ENCODE peak calls at places on chromosomes 16 and 17, in seven cellular contexts. U is RWPE1, C is tibial artery, Q is ELR, N is suprapubic skin, K is H7, B is frontal cortex. Y is an unnamed sample.

GRCh38 chr16:69711115-69711740 is 15.1 kb downstream of the NQO1 start:
- DNase-seq in U (peak; percentile 92), C (no peak), Q (peak; percentile 81), N (peak; percentile 64), K (no peak), B (no peak), Y (no peak)

GRCh38 chr17:78823282-78824046 is 17.1 kb downstream of the USP36 start:
- DNase-seq in U (no peak), C (no peak), Q (peak; percentile 58), N (no peak), K (no peak), B (no peak), Y (no peak)

GRCh38 chr17:20114466-20114865 is 105.3 kb downstream of the SPECC1 start:
- DNase-seq in U (no peak), C (no peak), Q (peak; percentile 36), N (no peak), K (no peak), B (no peak), Y (no peak)

GRCh38 chr16:9134306-9134705 is 42.9 kb downstream of the HAPSTR1 start:
- DNase-seq in U (no peak), C (no peak), Q (no peak), N (peak; percentile 21), K (no peak), B (no peak), Y (peak; percentile 28)

GRCh38 chr16:14219983-14220382 is 148.9 kb downstream of the MRTFB start:
- DNase-seq in U (no peak), C (no peak), Q (no peak), N (no peak), K (no peak), B (no peak), Y (no peak)

GRCh38 chr16:18059089-18059488 is 277.4 kb downstream of the NPIPA8 start:
- DNase-seq in U (no peak), C (no peak), Q (no peak), N (no peak), K (no peak), B (no peak), Y (no peak)

GRCh38 chr16:4245400-4245799 is 3.5 kb upstream of the SRL start:
- DNase-seq in U (no peak), C (no peak), Q (no peak), N (no peak), K (no peak), B (no peak), Y (no peak)

GRCh38 chr17:31680126-31680525 is 178.9 kb downstream of the COPRS start:
- DNase-seq in U (no peak), C (no peak), Q (no peak), N (no peak), K (no peak), B (no peak), Y (no peak)

GRCh38 chr16:88405325-88406060 is 22.7 kb downstream of the ZNF469 start:
- DNase-seq in U (no peak), C (peak; percentile 46), Q (no peak), N (no peak), K (no peak), B (no peak), Y (no peak)

GRCh38 chr17:32150358-32150757 is 8.1 kb downstream of the RHOT1 start:
- DNase-seq in U (no peak), C (no peak), Q (no peak), N (no peak), K (no peak), B (no peak), Y (no peak)

GRCh38 chr16:2082171-2082982 is 34.6 kb downstream of the TSC2 start:
- DNase-seq in U (peak; percentile 64), C (no peak), Q (no peak), N (no peak), K (peak; percentile 78), B (no peak), Y (no peak)

GRCh38 chr16:17224859-17225258 is 245.9 kb downstream of the XYLT1 start:
- DNase-seq in U (no peak), C (peak; percentile 72), Q (no peak), N (no peak), K (no peak), B (no peak), Y (peak; percentile 71)

GRCh38 chr17:8753976-8754440 is 4.3 kb downstream of the SPDYE4 start:
- DNase-seq in U (peak; percentile 25), C (no peak), Q (peak; percentile 47), N (no peak), K (peak; percentile 67), B (no peak), Y (no peak)

GRCh38 chr16:70553175-70553574 is 29.6 kb downstream of the SF3B3 start:
- DNase-seq in U (no peak), C (no peak), Q (peak; percentile 66), N (no peak), K (no peak), B (no peak), Y (no peak)

GRCh38 chr16:89383095-89384003 is 107.0 kb downstream of the ANKRD11 start:
- DNase-seq in U (peak; percentile 77), C (no peak), Q (peak; percentile 81), N (no peak), K (peak; percentile 83), B (no peak), Y (no peak)

GRCh38 chr16:50674831-50675230 is 6.3 kb downstream of the SNX20 start:
- DNase-seq in U (no peak), C (no peak), Q (no peak), N (no peak), K (no peak), B (no peak), Y (no peak)

GRCh38 chr17:65531508-65532431 is 29.7 kb downstream of the AXIN2 start:
- DNase-seq in U (no peak), C (peak; percentile 51), Q (no peak), N (peak; percentile 78), K (peak; percentile 81), B (no peak), Y (no peak)

GRCh38 chr17:78268960-78269892 is 37.8 kb downstream of the TMEM235 start:
- DNase-seq in U (no peak), C (no peak), Q (no peak), N (no peak), K (peak; percentile 85), B (no peak), Y (peak; percentile 58)

GRCh38 chr17:41521574-41522261 is 3.0 kb upstream of the KRT15 start:
- DNase-seq in U (peak; percentile 77), C (no peak), Q (peak; percentile 97), N (no peak), K (peak; percentile 83), B (no peak), Y (no peak)

GRCh38 chr17:77164483-77165030 is 23.8 kb downstream of the SEC14L1 start:
- DNase-seq in U (no peak), C (no peak), Q (peak; percentile 26), N (no peak), K (no peak), B (no peak), Y (no peak)

GRCh38 chr16:21277927-21278706 is at the start of gene CRYM:
- DNase-seq in U (peak; percentile 55), C (peak; percentile 43), Q (peak; percentile 45), N (no peak), K (peak; percentile 93), B (peak; percentile 61), Y (peak; percentile 73)

GRCh38 chr16:317583-317982 is 34.6 kb downstream of the PDIA2 start:
- DNase-seq in U (no peak), C (no peak), Q (no peak), N (no peak), K (no peak), B (no peak), Y (no peak)

GRCh38 chr17:45231481-45232116 is 9.9 kb downstream of the FMNL1 start:
- DNase-seq in U (no peak), C (no peak), Q (peak; percentile 58), N (no peak), K (peak; percentile 95), B (no peak), Y (no peak)

GRCh38 chr17:69898606-69899005 is 176.4 kb upstream of the KCNJ16 start:
- DNase-seq in U (no peak), C (no peak), Q (no peak), N (no peak), K (no peak), B (no peak), Y (no peak)

GRCh38 chr17:82957469-82957795 is 117.6 kb upstream of the ZNF750 start:
- DNase-seq in U (no peak), C (no peak), Q (no peak), N (no peak), K (no peak), B (no peak), Y (no peak)

GRCh38 chr16:17432902-17433576 is 37.7 kb downstream of the XYLT1 start:
- DNase-seq in U (no peak), C (no peak), Q (no peak), N (no peak), K (no peak), B (no peak), Y (no peak)

GRCh38 chr16:69831212-69832123 is 69.3 kb downstream of the WWP2 start:
- DNase-seq in U (no peak), C (no peak), Q (peak; percentile 25), N (no peak), K (no peak), B (no peak), Y (peak; percentile 38)

GRCh38 chr17:48192321-48192731 is 84.8 kb downstream of the SNX11 start:
- DNase-seq in U (no peak), C (no peak), Q (peak; percentile 49), N (no peak), K (peak; percentile 43), B (no peak), Y (no peak)

GRCh38 chr17:29585080-29585751 is 4.2 kb downstream of the GIT1 start:
- DNase-seq in U (no peak), C (no peak), Q (peak; percentile 53), N (no peak), K (peak; percentile 79), B (no peak), Y (no peak)

GRCh38 chr17:61209524-61209923 is 190.1 kb upstream of the TBX2 start:
- DNase-seq in U (no peak), C (no peak), Q (no peak), N (no peak), K (no peak), B (no peak), Y (no peak)

GRCh38 chr16:53745126-53745525 is 41.2 kb downstream of the FTO start:
- DNase-seq in U (peak; percentile 27), C (no peak), Q (peak; percentile 65), N (no peak), K (no peak), B (no peak), Y (no peak)

GRCh38 chr16:23072084-23072599 is 77.1 kb downstream of the USP31 start:
- DNase-seq in U (peak; percentile 73), C (peak; percentile 32), Q (peak; percentile 74), N (no peak), K (no peak), B (peak; percentile 40), Y (peak; percentile 85)

GRCh38 chr17:20313891-20314290 is 153.4 kb downstream of the LGALS9B start:
- DNase-seq in U (no peak), C (no peak), Q (no peak), N (no peak), K (no peak), B (no peak), Y (no peak)

GRCh38 chr17:2929881-2930533 is 133.4 kb downstream of the OR1D5 start:
- DNase-seq in U (peak; percentile 53), C (no peak), Q (peak; percentile 26), N (no peak), K (peak; percentile 95), B (peak; percentile 52), Y (no peak)

Y was measured in sciatic nerve.